ENCODE peak calls at places on chromosomes 5 and 9, in five cellular contexts. One of them, this sample, is unnamed.

GRCh38 chr9:96209407-96210031 is 92.5 kb downstream of the HSD17B3 start:
- DNase-seq in central memory CD4-positive, alpha-beta T cell: no peak
- DNase-seq in cerebellar cortex: no peak
- DNase-seq in stimulated activated CD4-positive, alpha-beta T cell treated with anti-CD3 and anti-CD28 coated beads, Interleukin-1b, Interleukin-23, amount 100 ng/mL, for 1 hour: no peak
- DNase-seq in activated CD8-positive, alpha-beta T cell treated with anti-CD3 and anti-CD28 coated beads, Interleukin-2, amount 10 ng/mL, durations not matched to agents 7 days and 5 days: no peak
- DNase-seq in this sample: no peak

GRCh38 chr5:149995385-149996085 is 4.9 kb downstream of the TIGD6 start:
- DNase-seq in central memory CD4-positive, alpha-beta T cell: no peak
- DNase-seq in cerebellar cortex: no peak
- DNase-seq in stimulated activated CD4-positive, alpha-beta T cell treated with anti-CD3 and anti-CD28 coated beads, Interleukin-1b, Interleukin-23, amount 100 ng/mL, for 1 hour: no peak
- DNase-seq in activated CD8-positive, alpha-beta T cell treated with anti-CD3 and anti-CD28 coated beads, Interleukin-2, amount 10 ng/mL, durations not matched to agents 7 days and 5 days: no peak
- DNase-seq in this sample: no peak

GRCh38 chr5:68839019-68839552 is 254.7 kb upstream of the SLC30A5 start:
- DNase-seq in central memory CD4-positive, alpha-beta T cell: no peak
- DNase-seq in cerebellar cortex: no peak
- DNase-seq in stimulated activated CD4-positive, alpha-beta T cell treated with anti-CD3 and anti-CD28 coated beads, Interleukin-1b, Interleukin-23, amount 100 ng/mL, for 1 hour: no peak
- DNase-seq in activated CD8-positive, alpha-beta T cell treated with anti-CD3 and anti-CD28 coated beads, Interleukin-2, amount 10 ng/mL, durations not matched to agents 7 days and 5 days: no peak
- DNase-seq in this sample: no peak

GRCh38 chr5:136202800-136203199 is 9.8 kb upstream of the SMIM32 start:
- DNase-seq in central memory CD4-positive, alpha-beta T cell: no peak
- DNase-seq in cerebellar cortex: no peak
- DNase-seq in stimulated activated CD4-positive, alpha-beta T cell treated with anti-CD3 and anti-CD28 coated beads, Interleukin-1b, Interleukin-23, amount 100 ng/mL, for 1 hour: no peak
- DNase-seq in activated CD8-positive, alpha-beta T cell treated with anti-CD3 and anti-CD28 coated beads, Interleukin-2, amount 10 ng/mL, durations not matched to agents 7 days and 5 days: no peak
- DNase-seq in this sample: no peak

GRCh38 chr5:132072070-132072469 is 1.5 kb upstream of the CSF2 start:
- DNase-seq in central memory CD4-positive, alpha-beta T cell: no peak
- DNase-seq in cerebellar cortex: no peak
- DNase-seq in stimulated activated CD4-positive, alpha-beta T cell treated with anti-CD3 and anti-CD28 coated beads, Interleukin-1b, Interleukin-23, amount 100 ng/mL, for 1 hour: no peak
- DNase-seq in activated CD8-positive, alpha-beta T cell treated with anti-CD3 and anti-CD28 coated beads, Interleukin-2, amount 10 ng/mL, durations not matched to agents 7 days and 5 days: no peak
- DNase-seq in this sample: no peak

GRCh38 chr5:179060116-179061008 is at the start of gene ZNF354C:
- DNase-seq in central memory CD4-positive, alpha-beta T cell: peak
- DNase-seq in cerebellar cortex: peak
- DNase-seq in stimulated activated CD4-positive, alpha-beta T cell treated with anti-CD3 and anti-CD28 coated beads, Interleukin-1b, Interleukin-23, amount 100 ng/mL, for 1 hour: peak
- DNase-seq in activated CD8-positive, alpha-beta T cell treated with anti-CD3 and anti-CD28 coated beads, Interleukin-2, amount 10 ng/mL, durations not matched to agents 7 days and 5 days: peak
- DNase-seq in this sample: no peak

GRCh38 chr5:109900911-109901627 is 211.3 kb downstream of the MAN2A1 start:
- DNase-seq in central memory CD4-positive, alpha-beta T cell: no peak
- DNase-seq in cerebellar cortex: no peak
- DNase-seq in stimulated activated CD4-positive, alpha-beta T cell treated with anti-CD3 and anti-CD28 coated beads, Interleukin-1b, Interleukin-23, amount 100 ng/mL, for 1 hour: no peak
- DNase-seq in activated CD8-positive, alpha-beta T cell treated with anti-CD3 and anti-CD28 coated beads, Interleukin-2, amount 10 ng/mL, durations not matched to agents 7 days and 5 days: no peak
- DNase-seq in this sample: no peak

GRCh38 chr5:151250346-151251000 is 2.5 kb upstream of the GM2A start:
- DNase-seq in central memory CD4-positive, alpha-beta T cell: no peak
- DNase-seq in cerebellar cortex: no peak
- DNase-seq in stimulated activated CD4-positive, alpha-beta T cell treated with anti-CD3 and anti-CD28 coated beads, Interleukin-1b, Interleukin-23, amount 100 ng/mL, for 1 hour: no peak
- DNase-seq in activated CD8-positive, alpha-beta T cell treated with anti-CD3 and anti-CD28 coated beads, Interleukin-2, amount 10 ng/mL, durations not matched to agents 7 days and 5 days: no peak
- DNase-seq in this sample: no peak

GRCh38 chr9:133657120-133657661 is 21.0 kb downstream of the DBH start:
- DNase-seq in central memory CD4-positive, alpha-beta T cell: no peak
- DNase-seq in cerebellar cortex: peak
- DNase-seq in stimulated activated CD4-positive, alpha-beta T cell treated with anti-CD3 and anti-CD28 coated beads, Interleukin-1b, Interleukin-23, amount 100 ng/mL, for 1 hour: no peak
- DNase-seq in activated CD8-positive, alpha-beta T cell treated with anti-CD3 and anti-CD28 coated beads, Interleukin-2, amount 10 ng/mL, durations not matched to agents 7 days and 5 days: no peak
- DNase-seq in this sample: no peak

GRCh38 chr5:43515678-43516048 is 715 bp upstream of the C5orf34 start:
- DNase-seq in central memory CD4-positive, alpha-beta T cell: no peak
- DNase-seq in cerebellar cortex: no peak
- DNase-seq in stimulated activated CD4-positive, alpha-beta T cell treated with anti-CD3 and anti-CD28 coated beads, Interleukin-1b, Interleukin-23, amount 100 ng/mL, for 1 hour: no peak
- DNase-seq in activated CD8-positive, alpha-beta T cell treated with anti-CD3 and anti-CD28 coated beads, Interleukin-2, amount 10 ng/mL, durations not matched to agents 7 days and 5 days: no peak
- DNase-seq in this sample: no peak

GRCh38 chr9:26296910-26297309 is 595.7 kb downstream of the CAAP1 start:
- DNase-seq in central memory CD4-positive, alpha-beta T cell: no peak
- DNase-seq in cerebellar cortex: no peak
- DNase-seq in stimulated activated CD4-positive, alpha-beta T cell treated with anti-CD3 and anti-CD28 coated beads, Interleukin-1b, Interleukin-23, amount 100 ng/mL, for 1 hour: no peak
- DNase-seq in activated CD8-positive, alpha-beta T cell treated with anti-CD3 and anti-CD28 coated beads, Interleukin-2, amount 10 ng/mL, durations not matched to agents 7 days and 5 days: no peak
- DNase-seq in this sample: no peak

GRCh38 chr5:83583859-83584258 is 112.3 kb downstream of the VCAN start:
- DNase-seq in central memory CD4-positive, alpha-beta T cell: no peak
- DNase-seq in cerebellar cortex: no peak
- DNase-seq in stimulated activated CD4-positive, alpha-beta T cell treated with anti-CD3 and anti-CD28 coated beads, Interleukin-1b, Interleukin-23, amount 100 ng/mL, for 1 hour: no peak
- DNase-seq in activated CD8-positive, alpha-beta T cell treated with anti-CD3 and anti-CD28 coated beads, Interleukin-2, amount 10 ng/mL, durations not matched to agents 7 days and 5 days: no peak
- DNase-seq in this sample: no peak

GRCh38 chr9:75039006-75039405 is 10.9 kb upstream of the CARNMT1 start:
- DNase-seq in central memory CD4-positive, alpha-beta T cell: no peak
- DNase-seq in cerebellar cortex: no peak
- DNase-seq in stimulated activated CD4-positive, alpha-beta T cell treated with anti-CD3 and anti-CD28 coated beads, Interleukin-1b, Interleukin-23, amount 100 ng/mL, for 1 hour: no peak
- DNase-seq in activated CD8-positive, alpha-beta T cell treated with anti-CD3 and anti-CD28 coated beads, Interleukin-2, amount 10 ng/mL, durations not matched to agents 7 days and 5 days: no peak
- DNase-seq in this sample: no peak

GRCh38 chr5:171823269-171823668 is 37.7 kb downstream of the SMIM23 start:
- DNase-seq in central memory CD4-positive, alpha-beta T cell: no peak
- DNase-seq in cerebellar cortex: no peak
- DNase-seq in stimulated activated CD4-positive, alpha-beta T cell treated with anti-CD3 and anti-CD28 coated beads, Interleukin-1b, Interleukin-23, amount 100 ng/mL, for 1 hour: no peak
- DNase-seq in activated CD8-positive, alpha-beta T cell treated with anti-CD3 and anti-CD28 coated beads, Interleukin-2, amount 10 ng/mL, durations not matched to agents 7 days and 5 days: no peak
- DNase-seq in this sample: peak

GRCh38 chr9:118609355-118610044 is 759.7 kb downstream of the BRINP1 start:
- DNase-seq in central memory CD4-positive, alpha-beta T cell: no peak
- DNase-seq in cerebellar cortex: no peak
- DNase-seq in stimulated activated CD4-positive, alpha-beta T cell treated with anti-CD3 and anti-CD28 coated beads, Interleukin-1b, Interleukin-23, amount 100 ng/mL, for 1 hour: no peak
- DNase-seq in activated CD8-positive, alpha-beta T cell treated with anti-CD3 and anti-CD28 coated beads, Interleukin-2, amount 10 ng/mL, durations not matched to agents 7 days and 5 days: no peak
- DNase-seq in this sample: no peak

GRCh38 chr5:36491860-36492259 is 114.5 kb upstream of the SLC1A3 start:
- DNase-seq in central memory CD4-positive, alpha-beta T cell: no peak
- DNase-seq in cerebellar cortex: peak
- DNase-seq in stimulated activated CD4-positive, alpha-beta T cell treated with anti-CD3 and anti-CD28 coated beads, Interleukin-1b, Interleukin-23, amount 100 ng/mL, for 1 hour: no peak
- DNase-seq in activated CD8-positive, alpha-beta T cell treated with anti-CD3 and anti-CD28 coated beads, Interleukin-2, amount 10 ng/mL, durations not matched to agents 7 days and 5 days: no peak
- DNase-seq in this sample: no peak

GRCh38 chr5:149735066-149735465 is 5.0 kb downstream of the PPARGC1B start:
- DNase-seq in central memory CD4-positive, alpha-beta T cell: no peak
- DNase-seq in cerebellar cortex: no peak
- DNase-seq in stimulated activated CD4-positive, alpha-beta T cell treated with anti-CD3 and anti-CD28 coated beads, Interleukin-1b, Interleukin-23, amount 100 ng/mL, for 1 hour: no peak
- DNase-seq in activated CD8-positive, alpha-beta T cell treated with anti-CD3 and anti-CD28 coated beads, Interleukin-2, amount 10 ng/mL, durations not matched to agents 7 days and 5 days: no peak
- DNase-seq in this sample: no peak

GRCh38 chr9:106784076-106784475 is 78.9 kb upstream of the ZNF462 start:
- DNase-seq in central memory CD4-positive, alpha-beta T cell: no peak
- DNase-seq in cerebellar cortex: no peak
- DNase-seq in stimulated activated CD4-positive, alpha-beta T cell treated with anti-CD3 and anti-CD28 coated beads, Interleukin-1b, Interleukin-23, amount 100 ng/mL, for 1 hour: no peak
- DNase-seq in activated CD8-positive, alpha-beta T cell treated with anti-CD3 and anti-CD28 coated beads, Interleukin-2, amount 10 ng/mL, durations not matched to agents 7 days and 5 days: no peak
- DNase-seq in this sample: no peak

GRCh38 chr9:133502112-133502511 is 22.6 kb downstream of the MYMK start:
- DNase-seq in central memory CD4-positive, alpha-beta T cell: no peak
- DNase-seq in cerebellar cortex: no peak
- DNase-seq in stimulated activated CD4-positive, alpha-beta T cell treated with anti-CD3 and anti-CD28 coated beads, Interleukin-1b, Interleukin-23, amount 100 ng/mL, for 1 hour: no peak
- DNase-seq in activated CD8-positive, alpha-beta T cell treated with anti-CD3 and anti-CD28 coated beads, Interleukin-2, amount 10 ng/mL, durations not matched to agents 7 days and 5 days: no peak
- DNase-seq in this sample: no peak

GRCh38 chr5:67115238-67115637 is 81.4 kb downstream of the CD180 start:
- DNase-seq in central memory CD4-positive, alpha-beta T cell: no peak
- DNase-seq in cerebellar cortex: no peak
- DNase-seq in stimulated activated CD4-positive, alpha-beta T cell treated with anti-CD3 and anti-CD28 coated beads, Interleukin-1b, Interleukin-23, amount 100 ng/mL, for 1 hour: no peak
- DNase-seq in activated CD8-positive, alpha-beta T cell treated with anti-CD3 and anti-CD28 coated beads, Interleukin-2, amount 10 ng/mL, durations not matched to agents 7 days and 5 days: no peak
- DNase-seq in this sample: no peak

GRCh38 chr9:69971643-69972449 is 71.8 kb upstream of the MAMDC2 start:
- DNase-seq in central memory CD4-positive, alpha-beta T cell: peak
- DNase-seq in cerebellar cortex: peak
- DNase-seq in stimulated activated CD4-positive, alpha-beta T cell treated with anti-CD3 and anti-CD28 coated beads, Interleukin-1b, Interleukin-23, amount 100 ng/mL, for 1 hour: peak
- DNase-seq in activated CD8-positive, alpha-beta T cell treated with anti-CD3 and anti-CD28 coated beads, Interleukin-2, amount 10 ng/mL, durations not matched to agents 7 days and 5 days: peak
- DNase-seq in this sample: peak

GRCh38 chr9:504921-505821 is 290.5 kb downstream of the DOCK8 start:
- DNase-seq in central memory CD4-positive, alpha-beta T cell: no peak
- DNase-seq in cerebellar cortex: peak
- DNase-seq in stimulated activated CD4-positive, alpha-beta T cell treated with anti-CD3 and anti-CD28 coated beads, Interleukin-1b, Interleukin-23, amount 100 ng/mL, for 1 hour: no peak
- DNase-seq in activated CD8-positive, alpha-beta T cell treated with anti-CD3 and anti-CD28 coated beads, Interleukin-2, amount 10 ng/mL, durations not matched to agents 7 days and 5 days: no peak
- DNase-seq in this sample: peak

GRCh38 chr5:106876298-106876622 is 794.5 kb downstream of the EFNA5 start:
- DNase-seq in central memory CD4-positive, alpha-beta T cell: no peak
- DNase-seq in cerebellar cortex: no peak
- DNase-seq in stimulated activated CD4-positive, alpha-beta T cell treated with anti-CD3 and anti-CD28 coated beads, Interleukin-1b, Interleukin-23, amount 100 ng/mL, for 1 hour: no peak
- DNase-seq in activated CD8-positive, alpha-beta T cell treated with anti-CD3 and anti-CD28 coated beads, Interleukin-2, amount 10 ng/mL, durations not matched to agents 7 days and 5 days: no peak
- DNase-seq in this sample: no peak

GRCh38 chr9:105449081-105449480 is 1.2 kb downstream of the FSD1L start:
- DNase-seq in central memory CD4-positive, alpha-beta T cell: no peak
- DNase-seq in cerebellar cortex: no peak
- DNase-seq in stimulated activated CD4-positive, alpha-beta T cell treated with anti-CD3 and anti-CD28 coated beads, Interleukin-1b, Interleukin-23, amount 100 ng/mL, for 1 hour: no peak
- DNase-seq in activated CD8-positive, alpha-beta T cell treated with anti-CD3 and anti-CD28 coated beads, Interleukin-2, amount 10 ng/mL, durations not matched to agents 7 days and 5 days: no peak
- DNase-seq in this sample: no peak

GRCh38 chr9:78242041-78242440 is 6.2 kb downstream of the CEP78 start:
- DNase-seq in central memory CD4-positive, alpha-beta T cell: no peak
- DNase-seq in cerebellar cortex: no peak
- DNase-seq in stimulated activated CD4-positive, alpha-beta T cell treated with anti-CD3 and anti-CD28 coated beads, Interleukin-1b, Interleukin-23, amount 100 ng/mL, for 1 hour: no peak
- DNase-seq in activated CD8-positive, alpha-beta T cell treated with anti-CD3 and anti-CD28 coated beads, Interleukin-2, amount 10 ng/mL, durations not matched to agents 7 days and 5 days: no peak
- DNase-seq in this sample: no peak

GRCh38 chr5:74296685-74297084 is 343.8 kb downstream of the ENC1 start:
- DNase-seq in central memory CD4-positive, alpha-beta T cell: no peak
- DNase-seq in cerebellar cortex: no peak
- DNase-seq in stimulated activated CD4-positive, alpha-beta T cell treated with anti-CD3 and anti-CD28 coated beads, Interleukin-1b, Interleukin-23, amount 100 ng/mL, for 1 hour: no peak
- DNase-seq in activated CD8-positive, alpha-beta T cell treated with anti-CD3 and anti-CD28 coated beads, Interleukin-2, amount 10 ng/mL, durations not matched to agents 7 days and 5 days: no peak
- DNase-seq in this sample: no peak

GRCh38 chr9:1032181-1032580 is 18.0 kb upstream of the DMRT2 start:
- DNase-seq in central memory CD4-positive, alpha-beta T cell: no peak
- DNase-seq in cerebellar cortex: no peak
- DNase-seq in stimulated activated CD4-positive, alpha-beta T cell treated with anti-CD3 and anti-CD28 coated beads, Interleukin-1b, Interleukin-23, amount 100 ng/mL, for 1 hour: no peak
- DNase-seq in activated CD8-positive, alpha-beta T cell treated with anti-CD3 and anti-CD28 coated beads, Interleukin-2, amount 10 ng/mL, durations not matched to agents 7 days and 5 days: no peak
- DNase-seq in this sample: no peak

GRCh38 chr9:34554211-34555001 is 31.6 kb upstream of the ENHO start:
- DNase-seq in central memory CD4-positive, alpha-beta T cell: no peak
- DNase-seq in cerebellar cortex: no peak
- DNase-seq in stimulated activated CD4-positive, alpha-beta T cell treated with anti-CD3 and anti-CD28 coated beads, Interleukin-1b, Interleukin-23, amount 100 ng/mL, for 1 hour: no peak
- DNase-seq in activated CD8-positive, alpha-beta T cell treated with anti-CD3 and anti-CD28 coated beads, Interleukin-2, amount 10 ng/mL, durations not matched to agents 7 days and 5 days: no peak
- DNase-seq in this sample: no peak

GRCh38 chr9:107260437-107261081 is 22.5 kb upstream of the RAD23B start:
- DNase-seq in central memory CD4-positive, alpha-beta T cell: no peak
- DNase-seq in cerebellar cortex: no peak
- DNase-seq in stimulated activated CD4-positive, alpha-beta T cell treated with anti-CD3 and anti-CD28 coated beads, Interleukin-1b, Interleukin-23, amount 100 ng/mL, for 1 hour: no peak
- DNase-seq in activated CD8-positive, alpha-beta T cell treated with anti-CD3 and anti-CD28 coated beads, Interleukin-2, amount 10 ng/mL, durations not matched to agents 7 days and 5 days: no peak
- DNase-seq in this sample: no peak

GRCh38 chr9:70603020-70603411 is 188.6 kb upstream of the KLF9 start:
- DNase-seq in central memory CD4-positive, alpha-beta T cell: no peak
- DNase-seq in cerebellar cortex: no peak
- DNase-seq in stimulated activated CD4-positive, alpha-beta T cell treated with anti-CD3 and anti-CD28 coated beads, Interleukin-1b, Interleukin-23, amount 100 ng/mL, for 1 hour: no peak
- DNase-seq in activated CD8-positive, alpha-beta T cell treated with anti-CD3 and anti-CD28 coated beads, Interleukin-2, amount 10 ng/mL, durations not matched to agents 7 days and 5 days: no peak
- DNase-seq in this sample: no peak

GRCh38 chr5:21806943-21807342 is 1046.2 kb downstream of the CDH12 start:
- DNase-seq in central memory CD4-positive, alpha-beta T cell: no peak
- DNase-seq in cerebellar cortex: no peak
- DNase-seq in stimulated activated CD4-positive, alpha-beta T cell treated with anti-CD3 and anti-CD28 coated beads, Interleukin-1b, Interleukin-23, amount 100 ng/mL, for 1 hour: no peak
- DNase-seq in activated CD8-positive, alpha-beta T cell treated with anti-CD3 and anti-CD28 coated beads, Interleukin-2, amount 10 ng/mL, durations not matched to agents 7 days and 5 days: no peak
- DNase-seq in this sample: no peak

GRCh38 chr5:154945695-154946301 is 4.9 kb downstream of the MRPL22 start:
- DNase-seq in central memory CD4-positive, alpha-beta T cell: peak
- DNase-seq in cerebellar cortex: peak
- DNase-seq in stimulated activated CD4-positive, alpha-beta T cell treated with anti-CD3 and anti-CD28 coated beads, Interleukin-1b, Interleukin-23, amount 100 ng/mL, for 1 hour: no peak
- DNase-seq in activated CD8-positive, alpha-beta T cell treated with anti-CD3 and anti-CD28 coated beads, Interleukin-2, amount 10 ng/mL, durations not matched to agents 7 days and 5 days: no peak
- DNase-seq in this sample: peak

GRCh38 chr5:28281381-28281780 is 1243.0 kb upstream of the CDH9 start:
- DNase-seq in central memory CD4-positive, alpha-beta T cell: no peak
- DNase-seq in cerebellar cortex: no peak
- DNase-seq in stimulated activated CD4-positive, alpha-beta T cell treated with anti-CD3 and anti-CD28 coated beads, Interleukin-1b, Interleukin-23, amount 100 ng/mL, for 1 hour: no peak
- DNase-seq in activated CD8-positive, alpha-beta T cell treated with anti-CD3 and anti-CD28 coated beads, Interleukin-2, amount 10 ng/mL, durations not matched to agents 7 days and 5 days: no peak
- DNase-seq in this sample: no peak

GRCh38 chr5:136776022-136776927 is 410.9 kb upstream of the TRPC7 start:
- DNase-seq in central memory CD4-positive, alpha-beta T cell: no peak
- DNase-seq in cerebellar cortex: no peak
- DNase-seq in stimulated activated CD4-positive, alpha-beta T cell treated with anti-CD3 and anti-CD28 coated beads, Interleukin-1b, Interleukin-23, amount 100 ng/mL, for 1 hour: no peak
- DNase-seq in activated CD8-positive, alpha-beta T cell treated with anti-CD3 and anti-CD28 coated beads, Interleukin-2, amount 10 ng/mL, durations not matched to agents 7 days and 5 days: no peak
- DNase-seq in this sample: no peak

This sample was measured in Karpas-422.